ENCODE peak calls at places on chromosomes 6 and 20, in five cellular contexts. B, V, H, S and G are unnamed samples.

GRCh38 chr20:63978319-63979220 is 872 bp downstream of the SAMD10 start:
- DNase-seq in H (peak; percentile 47), B (no peak), V (peak; percentile 78), S (peak; percentile 97), G (peak; percentile 89)

GRCh38 chr6:118249680-118250079 is 298.4 kb upstream of the PLN start:
- DNase-seq in H (peak; percentile 5), V (no peak), B (no peak), S (no peak), G (no peak)

GRCh38 chr6:170114956-170115855 is 175.7 kb downstream of the DLL1 start:
- DNase-seq in B (no peak), S (no peak), H (no peak), V (no peak), G (no peak)

GRCh38 chr6:7421066-7421465 is 31.5 kb downstream of the RIOK1 start:
- DNase-seq in S (no peak), V (no peak), H (no peak), B (no peak), G (no peak)

GRCh38 chr6:117976030-117976651 is 69.1 kb downstream of the SLC35F1 start:
- DNase-seq in S (peak; percentile 16), B (no peak), V (peak; percentile 39), H (peak; percentile 64), G (no peak)

GRCh38 chr20:34824861-34825529 is 456 bp downstream of the NCOA6 start:
- DNase-seq in H (peak; percentile 66), B (peak; percentile 37), S (peak; percentile 81), V (peak; percentile 48), G (no peak)

GRCh38 chr6:18350728-18351127 is 36.4 kb upstream of the RNF144B start:
- DNase-seq in V (no peak), S (no peak), B (no peak), H (no peak), G (no peak)

GRCh38 chr6:17101422-17102257 is at the start of gene STMND1:
- DNase-seq in H (peak; percentile 28), V (peak; percentile 86), S (peak; percentile 47), B (no peak), G (peak; percentile 47)

GRCh38 chr20:49259284-49259683 is 18.6 kb downstream of the ZNFX1 start:
- DNase-seq in V (no peak), S (no peak), B (no peak), H (peak; percentile 17), G (no peak)

GRCh38 chr6:7646394-7646793 is 56.4 kb downstream of the SNRNP48 start:
- DNase-seq in H (no peak), V (no peak), S (no peak), B (no peak), G (no peak)

GRCh38 chr6:44489912-44490604 is 102.6 kb downstream of the CDC5L start:
- DNase-seq in V (no peak), H (peak; percentile 96), B (no peak), S (peak; percentile 62), G (peak; percentile 86)

GRCh38 chr6:96923871-96924493 is 546 bp upstream of the KLHL32 start:
- DNase-seq in B (no peak), H (peak; percentile 1), V (peak; percentile 33), S (no peak), G (no peak)

GRCh38 chr20:61582196-61582923 is 330.3 kb downstream of the CDH4 start:
- DNase-seq in S (no peak), H (no peak), V (no peak), B (no peak), G (no peak)